ENCODE peak calls at places on chromosomes 4 and X, in six cellular contexts. F is central memory CD8-positive, alpha-beta T cell; X is memory B cell; E is left cardiac atrium; W is GM23338; S is psoas muscle. Y is an unnamed sample.

GRCh38 chr4:84235545-84235944 is 263.5 kb downstream of the NKX6-1 start:
- ATAC-seq in E (no peak), X (no peak), F (no peak), W (no peak), S (no peak), Y (no peak)

GRCh38 chrX:153727108-153727931 is 2.7 kb downstream of the ABCD1 start:
- ATAC-seq in W (no peak), S (peak), F (no peak), X (no peak), E (peak), Y (no peak)

GRCh38 chr4:7243609-7244342 is 51.4 kb downstream of the SORCS2 start:
- ATAC-seq in W (no peak), F (no peak), E (peak), S (no peak), X (no peak), Y (no peak)

GRCh38 chr4:73245955-73246354 is 12.6 kb downstream of the ANKRD17 start:
- ATAC-seq in E (no peak), S (no peak), W (no peak), X (no peak), F (no peak), Y (no peak)

GRCh38 chr4:113436360-113436759 is 325.2 kb downstream of the CAMK2D start:
- ATAC-seq in S (peak), E (peak), F (no peak), X (no peak), W (no peak), Y (no peak)

GRCh38 chr4:173211838-173212237 is 43.2 kb downstream of the GALNT7 start:
- ATAC-seq in X (no peak), E (peak), W (peak), S (no peak), F (no peak), Y (peak)

GRCh38 chrX:139172731-139173130 is 357.8 kb upstream of the F9 start:
- ATAC-seq in S (no peak), E (no peak), W (no peak), X (no peak), F (no peak), Y (no peak)

GRCh38 chr4:57499786-57500185 is 389.6 kb upstream of the IGFBP7 start:
- ATAC-seq in S (no peak), W (no peak), E (no peak), F (no peak), X (no peak), Y (peak)

GRCh38 chr4:42167709-42168108 is 15.3 kb upstream of the BEND4 start:
- ATAC-seq in W (no peak), E (no peak), X (peak), F (no peak), S (no peak), Y (no peak)

Y was measured in esophagus mucosa.